ENCODE peak calls at places on chromosomes 7 and 10, in ten cellular contexts. One of them, this sample, is unnamed.

GRCh38 chr7:121323515-121323914 is 5.3 kb upstream of the WNT16 start:
- DNase-seq in astrocyte of the spinal cord: no peak
- DNase-seq in fibroblast of the aortic adventitia: no peak
- DNase-seq in HFF-Myc: no peak
- DNase-seq in neural progenitor cell: no peak
- DNase-seq in adrenal gland: no peak
- DNase-seq in osteocyte: no peak
- DNase-seq in WERI-Rb-1: no peak
- DNase-seq in glutamatergic neuron: no peak
- DNase-seq in ovary: no peak
- DNase-seq in this sample: no peak

GRCh38 chr10:2392145-2392812 is 655.0 kb upstream of the ADARB2 start:
- DNase-seq in ovary: no peak
- DNase-seq in astrocyte of the spinal cord: no peak
- DNase-seq in adrenal gland: no peak
- DNase-seq in fibroblast of the aortic adventitia: peak
- DNase-seq in HFF-Myc: no peak
- DNase-seq in neural progenitor cell: no peak
- DNase-seq in glutamatergic neuron: no peak
- DNase-seq in WERI-Rb-1: no peak
- DNase-seq in osteocyte: no peak
- DNase-seq in this sample: no peak

GRCh38 chr10:61987951-61988379 is 86.5 kb downstream of the ARID5B start:
- DNase-seq in ovary: no peak
- DNase-seq in adrenal gland: no peak
- DNase-seq in HFF-Myc: no peak
- DNase-seq in neural progenitor cell: no peak
- DNase-seq in osteocyte: no peak
- DNase-seq in glutamatergic neuron: no peak
- DNase-seq in fibroblast of the aortic adventitia: peak
- DNase-seq in WERI-Rb-1: no peak
- DNase-seq in astrocyte of the spinal cord: no peak
- DNase-seq in this sample: no peak

GRCh38 chr7:140349172-140349771 is 49.1 kb downstream of the SLC37A3 start:
- DNase-seq in osteocyte: no peak
- DNase-seq in astrocyte of the spinal cord: peak
- DNase-seq in HFF-Myc: no peak
- DNase-seq in adrenal gland: no peak
- DNase-seq in WERI-Rb-1: no peak
- DNase-seq in neural progenitor cell: peak
- DNase-seq in glutamatergic neuron: no peak
- DNase-seq in fibroblast of the aortic adventitia: peak
- DNase-seq in ovary: no peak
- DNase-seq in this sample: no peak

GRCh38 chr7:2717293-2717904 is 29.4 kb downstream of the AMZ1 start:
- DNase-seq in astrocyte of the spinal cord: peak
- DNase-seq in ovary: peak
- DNase-seq in fibroblast of the aortic adventitia: peak
- DNase-seq in glutamatergic neuron: no peak
- DNase-seq in osteocyte: no peak
- DNase-seq in adrenal gland: no peak
- DNase-seq in HFF-Myc: no peak
- DNase-seq in neural progenitor cell: no peak
- DNase-seq in WERI-Rb-1: no peak
- DNase-seq in this sample: no peak

GRCh38 chr10:30436200-30436599 is 2.2 kb downstream of the MAP3K8 start:
- DNase-seq in ovary: no peak
- DNase-seq in astrocyte of the spinal cord: peak
- DNase-seq in neural progenitor cell: peak
- DNase-seq in osteocyte: no peak
- DNase-seq in HFF-Myc: no peak
- DNase-seq in fibroblast of the aortic adventitia: peak
- DNase-seq in WERI-Rb-1: no peak
- DNase-seq in glutamatergic neuron: no peak
- DNase-seq in adrenal gland: peak
- DNase-seq in this sample: peak

GRCh38 chr7:41918597-41918996 is 215.7 kb upstream of the INHBA start:
- DNase-seq in neural progenitor cell: no peak
- DNase-seq in HFF-Myc: no peak
- DNase-seq in ovary: no peak
- DNase-seq in WERI-Rb-1: no peak
- DNase-seq in osteocyte: no peak
- DNase-seq in adrenal gland: no peak
- DNase-seq in astrocyte of the spinal cord: peak
- DNase-seq in fibroblast of the aortic adventitia: peak
- DNase-seq in glutamatergic neuron: no peak
- DNase-seq in this sample: no peak

GRCh38 chr7:30564243-30564892 is 30.3 kb upstream of the GARS1 start:
- DNase-seq in osteocyte: peak
- DNase-seq in WERI-Rb-1: peak
- DNase-seq in ovary: peak
- DNase-seq in fibroblast of the aortic adventitia: peak
- DNase-seq in glutamatergic neuron: peak
- DNase-seq in neural progenitor cell: peak
- DNase-seq in astrocyte of the spinal cord: peak
- DNase-seq in adrenal gland: peak
- DNase-seq in HFF-Myc: peak
- DNase-seq in this sample: peak

GRCh38 chr7:155824195-155824915 is 12.1 kb upstream of the SHH start:
- DNase-seq in astrocyte of the spinal cord: peak
- DNase-seq in fibroblast of the aortic adventitia: no peak
- DNase-seq in osteocyte: no peak
- DNase-seq in WERI-Rb-1: no peak
- DNase-seq in neural progenitor cell: no peak
- DNase-seq in HFF-Myc: no peak
- DNase-seq in adrenal gland: peak
- DNase-seq in glutamatergic neuron: no peak
- DNase-seq in ovary: no peak
- DNase-seq in this sample: no peak

GRCh38 chr10:71527135-71527534 is 130.4 kb downstream of the CDH23 start:
- DNase-seq in ovary: peak
- DNase-seq in astrocyte of the spinal cord: no peak
- DNase-seq in osteocyte: no peak
- DNase-seq in HFF-Myc: no peak
- DNase-seq in fibroblast of the aortic adventitia: no peak
- DNase-seq in WERI-Rb-1: peak
- DNase-seq in neural progenitor cell: no peak
- DNase-seq in glutamatergic neuron: no peak
- DNase-seq in adrenal gland: peak
- DNase-seq in this sample: no peak

GRCh38 chr7:116802784-116803183 is 59.6 kb upstream of the CAPZA2 start:
- DNase-seq in astrocyte of the spinal cord: peak
- DNase-seq in adrenal gland: peak
- DNase-seq in ovary: no peak
- DNase-seq in fibroblast of the aortic adventitia: peak
- DNase-seq in HFF-Myc: peak
- DNase-seq in WERI-Rb-1: peak
- DNase-seq in glutamatergic neuron: no peak
- DNase-seq in osteocyte: no peak
- DNase-seq in neural progenitor cell: peak
- DNase-seq in this sample: no peak

GRCh38 chr7:135923700-135924261 is 53.4 kb downstream of the MTPN start:
- DNase-seq in ovary: no peak
- DNase-seq in neural progenitor cell: no peak
- DNase-seq in osteocyte: no peak
- DNase-seq in WERI-Rb-1: no peak
- DNase-seq in HFF-Myc: peak
- DNase-seq in glutamatergic neuron: no peak
- DNase-seq in adrenal gland: peak
- DNase-seq in fibroblast of the aortic adventitia: peak
- DNase-seq in astrocyte of the spinal cord: peak
- DNase-seq in this sample: no peak

GRCh38 chr7:127504715-127505114 is 80.7 kb downstream of the GCC1 start:
- DNase-seq in adrenal gland: peak
- DNase-seq in glutamatergic neuron: peak
- DNase-seq in osteocyte: no peak
- DNase-seq in HFF-Myc: no peak
- DNase-seq in neural progenitor cell: peak
- DNase-seq in fibroblast of the aortic adventitia: peak
- DNase-seq in astrocyte of the spinal cord: peak
- DNase-seq in ovary: no peak
- DNase-seq in WERI-Rb-1: peak
- DNase-seq in this sample: peak

GRCh38 chr7:91953618-91954017 is 13.0 kb downstream of the AKAP9 start:
- DNase-seq in neural progenitor cell: peak
- DNase-seq in WERI-Rb-1: no peak
- DNase-seq in astrocyte of the spinal cord: peak
- DNase-seq in osteocyte: no peak
- DNase-seq in HFF-Myc: no peak
- DNase-seq in glutamatergic neuron: no peak
- DNase-seq in ovary: no peak
- DNase-seq in fibroblast of the aortic adventitia: peak
- DNase-seq in adrenal gland: no peak
- DNase-seq in this sample: no peak

GRCh38 chr7:134318443-134318842 is 1.7 kb upstream of the SLC35B4 start:
- DNase-seq in fibroblast of the aortic adventitia: peak
- DNase-seq in astrocyte of the spinal cord: no peak
- DNase-seq in osteocyte: no peak
- DNase-seq in adrenal gland: no peak
- DNase-seq in ovary: no peak
- DNase-seq in glutamatergic neuron: no peak
- DNase-seq in HFF-Myc: no peak
- DNase-seq in neural progenitor cell: no peak
- DNase-seq in WERI-Rb-1: no peak
- DNase-seq in this sample: no peak

GRCh38 chr7:134320201-134320600 is 3.5 kb upstream of the SLC35B4 start:
- DNase-seq in adrenal gland: no peak
- DNase-seq in fibroblast of the aortic adventitia: no peak
- DNase-seq in osteocyte: no peak
- DNase-seq in HFF-Myc: no peak
- DNase-seq in neural progenitor cell: no peak
- DNase-seq in glutamatergic neuron: no peak
- DNase-seq in astrocyte of the spinal cord: no peak
- DNase-seq in WERI-Rb-1: no peak
- DNase-seq in ovary: no peak
- DNase-seq in this sample: no peak

GRCh38 chr7:134316539-134317344 is at the start of gene SLC35B4:
- DNase-seq in neural progenitor cell: peak
- DNase-seq in ovary: peak
- DNase-seq in astrocyte of the spinal cord: peak
- DNase-seq in fibroblast of the aortic adventitia: peak
- DNase-seq in HFF-Myc: peak
- DNase-seq in WERI-Rb-1: peak
- DNase-seq in adrenal gland: peak
- DNase-seq in osteocyte: peak
- DNase-seq in glutamatergic neuron: peak
- DNase-seq in this sample: peak

GRCh38 chr7:134315679-134316538 is 821 bp downstream of the SLC35B4 start:
- DNase-seq in osteocyte: no peak
- DNase-seq in glutamatergic neuron: no peak
- DNase-seq in HFF-Myc: no peak
- DNase-seq in ovary: no peak
- DNase-seq in fibroblast of the aortic adventitia: peak
- DNase-seq in astrocyte of the spinal cord: peak
- DNase-seq in adrenal gland: peak
- DNase-seq in WERI-Rb-1: no peak
- DNase-seq in neural progenitor cell: no peak
- DNase-seq in this sample: no peak

GRCh38 chr7:134317434-134317833 is 704 bp upstream of the SLC35B4 start:
- DNase-seq in astrocyte of the spinal cord: no peak
- DNase-seq in HFF-Myc: no peak
- DNase-seq in osteocyte: no peak
- DNase-seq in ovary: no peak
- DNase-seq in WERI-Rb-1: no peak
- DNase-seq in glutamatergic neuron: no peak
- DNase-seq in neural progenitor cell: no peak
- DNase-seq in adrenal gland: no peak
- DNase-seq in fibroblast of the aortic adventitia: no peak
- DNase-seq in this sample: no peak
- TF ChIP-seq CTCF in astrocyte of the spinal cord: no peak
- TF ChIP-seq CTCF in HFF-Myc: no peak
- TF ChIP-seq CTCF in osteocyte: no peak
- TF ChIP-seq CTCF in ovary: no peak
- TF ChIP-seq CTCF in WERI-Rb-1: no peak
- TF ChIP-seq CTCF in glutamatergic neuron: no peak
- TF ChIP-seq CTCF in neural progenitor cell: no peak
- TF ChIP-seq CTCF in adrenal gland: no peak
- TF ChIP-seq CTCF in fibroblast of the aortic adventitia: no peak
- TF ChIP-seq CTCF in this sample: no peak

GRCh38 chr10:59580257-59580863 is 129.3 kb downstream of the SLC16A9 start:
- DNase-seq in osteocyte: no peak
- DNase-seq in adrenal gland: peak
- DNase-seq in glutamatergic neuron: no peak
- DNase-seq in ovary: no peak
- DNase-seq in WERI-Rb-1: no peak
- DNase-seq in astrocyte of the spinal cord: peak
- DNase-seq in fibroblast of the aortic adventitia: peak
- DNase-seq in HFF-Myc: no peak
- DNase-seq in neural progenitor cell: peak
- DNase-seq in this sample: no peak
- TF ChIP-seq CTCF in osteocyte: peak
- TF ChIP-seq CTCF in adrenal gland: peak
- TF ChIP-seq CTCF in glutamatergic neuron: peak
- TF ChIP-seq CTCF in ovary: peak
- TF ChIP-seq CTCF in WERI-Rb-1: peak
- TF ChIP-seq CTCF in astrocyte of the spinal cord: peak
- TF ChIP-seq CTCF in fibroblast of the aortic adventitia: peak
- TF ChIP-seq CTCF in HFF-Myc: peak
- TF ChIP-seq CTCF in neural progenitor cell: peak
- TF ChIP-seq CTCF in this sample: peak

GRCh38 chr7:65749039-65749438 is 123.8 kb upstream of the VKORC1L1 start:
- DNase-seq in HFF-Myc: no peak
- DNase-seq in WERI-Rb-1: no peak
- DNase-seq in adrenal gland: no peak
- DNase-seq in glutamatergic neuron: no peak
- DNase-seq in osteocyte: no peak
- DNase-seq in neural progenitor cell: no peak
- DNase-seq in ovary: no peak
- DNase-seq in astrocyte of the spinal cord: no peak
- DNase-seq in fibroblast of the aortic adventitia: no peak
- DNase-seq in this sample: no peak

GRCh38 chr7:65746398-65746669 is 126.5 kb upstream of the VKORC1L1 start:
- DNase-seq in neural progenitor cell: no peak
- DNase-seq in HFF-Myc: no peak
- DNase-seq in astrocyte of the spinal cord: peak
- DNase-seq in fibroblast of the aortic adventitia: peak
- DNase-seq in WERI-Rb-1: no peak
- DNase-seq in ovary: no peak
- DNase-seq in glutamatergic neuron: no peak
- DNase-seq in osteocyte: no peak
- DNase-seq in adrenal gland: no peak
- DNase-seq in this sample: no peak

GRCh38 chr7:65749518-65749917 is 123.4 kb upstream of the VKORC1L1 start:
- DNase-seq in adrenal gland: no peak
- DNase-seq in glutamatergic neuron: no peak
- DNase-seq in HFF-Myc: no peak
- DNase-seq in astrocyte of the spinal cord: no peak
- DNase-seq in ovary: no peak
- DNase-seq in neural progenitor cell: no peak
- DNase-seq in fibroblast of the aortic adventitia: no peak
- DNase-seq in WERI-Rb-1: no peak
- DNase-seq in osteocyte: no peak
- DNase-seq in this sample: no peak

GRCh38 chr7:65750511-65751344 is 122.1 kb upstream of the VKORC1L1 start:
- DNase-seq in glutamatergic neuron: peak
- DNase-seq in fibroblast of the aortic adventitia: peak
- DNase-seq in neural progenitor cell: peak
- DNase-seq in WERI-Rb-1: peak
- DNase-seq in astrocyte of the spinal cord: peak
- DNase-seq in HFF-Myc: peak
- DNase-seq in ovary: peak
- DNase-seq in osteocyte: peak
- DNase-seq in adrenal gland: peak
- DNase-seq in this sample: peak
- TF ChIP-seq CTCF in glutamatergic neuron: peak
- TF ChIP-seq CTCF in fibroblast of the aortic adventitia: no peak
- TF ChIP-seq CTCF in neural progenitor cell: peak
- TF ChIP-seq CTCF in WERI-Rb-1: no peak
- TF ChIP-seq CTCF in astrocyte of the spinal cord: no peak
- TF ChIP-seq CTCF in HFF-Myc: no peak
- TF ChIP-seq CTCF in ovary: peak
- TF ChIP-seq CTCF in osteocyte: no peak
- TF ChIP-seq CTCF in adrenal gland: peak
- TF ChIP-seq CTCF in this sample: no peak

GRCh38 chr7:50251765-50252164 is 52.8 kb upstream of the IKZF1 start:
- DNase-seq in ovary: no peak
- DNase-seq in glutamatergic neuron: no peak
- DNase-seq in neural progenitor cell: no peak
- DNase-seq in adrenal gland: no peak
- DNase-seq in HFF-Myc: no peak
- DNase-seq in osteocyte: no peak
- DNase-seq in astrocyte of the spinal cord: no peak
- DNase-seq in fibroblast of the aortic adventitia: no peak
- DNase-seq in WERI-Rb-1: no peak
- DNase-seq in this sample: no peak
- TF ChIP-seq CTCF in ovary: no peak
- TF ChIP-seq CTCF in glutamatergic neuron: no peak
- TF ChIP-seq CTCF in neural progenitor cell: no peak
- TF ChIP-seq CTCF in adrenal gland: no peak
- TF ChIP-seq CTCF in HFF-Myc: no peak
- TF ChIP-seq CTCF in osteocyte: no peak
- TF ChIP-seq CTCF in astrocyte of the spinal cord: no peak
- TF ChIP-seq CTCF in fibroblast of the aortic adventitia: no peak
- TF ChIP-seq CTCF in WERI-Rb-1: no peak
- TF ChIP-seq CTCF in this sample: no peak